ENCODE peak calls at places on chromosomes 3 and 15, in five cellular contexts. One of them, this sample, is unnamed.

GRCh38 chr15:67154249-67154648 is 88.8 kb downstream of the SMAD3 start:
- DNase-seq in CD8-positive, alpha-beta memory T cell: no peak
- DNase-seq in uterus: no peak
- DNase-seq in DND-41: no peak
- DNase-seq in breast epithelium: no peak
- DNase-seq in this sample: no peak

GRCh38 chr15:68617777-68618176 is 39.0 kb downstream of the CORO2B start:
- DNase-seq in uterus: no peak
- DNase-seq in CD8-positive, alpha-beta memory T cell: no peak
- DNase-seq in breast epithelium: no peak
- DNase-seq in DND-41: no peak
- DNase-seq in this sample: no peak

GRCh38 chr3:118666-119065 is 77.9 kb upstream of the CHL1 start:
- DNase-seq in CD8-positive, alpha-beta memory T cell: no peak
- DNase-seq in breast epithelium: no peak
- DNase-seq in uterus: no peak
- DNase-seq in DND-41: no peak
- DNase-seq in this sample: no peak

GRCh38 chr3:146382386-146382785 is 87.0 kb downstream of the PLSCR2 start:
- DNase-seq in DND-41: no peak
- DNase-seq in CD8-positive, alpha-beta memory T cell: no peak
- DNase-seq in uterus: no peak
- DNase-seq in breast epithelium: no peak
- DNase-seq in this sample: no peak

GRCh38 chr3:7585052-7585451 is 724.1 kb downstream of the GRM7 start:
- DNase-seq in CD8-positive, alpha-beta memory T cell: no peak
- DNase-seq in uterus: no peak
- DNase-seq in DND-41: no peak
- DNase-seq in breast epithelium: no peak
- DNase-seq in this sample: no peak

GRCh38 chr15:66789029-66790025 is 87.3 kb downstream of the SMAD6 start:
- DNase-seq in CD8-positive, alpha-beta memory T cell: no peak
- DNase-seq in breast epithelium: no peak
- DNase-seq in DND-41: peak; percentile 37
- DNase-seq in uterus: peak; percentile 56
- DNase-seq in this sample: no peak

GRCh38 chr3:127035672-127036071 is 52.8 kb downstream of the PLXNA1 start:
- DNase-seq in breast epithelium: no peak
- DNase-seq in uterus: peak; percentile 38
- DNase-seq in DND-41: no peak
- DNase-seq in CD8-positive, alpha-beta memory T cell: no peak
- DNase-seq in this sample: peak; percentile 36

GRCh38 chr15:51757463-51757862 is 6.1 kb downstream of the TMOD2 start:
- DNase-seq in breast epithelium: no peak
- DNase-seq in CD8-positive, alpha-beta memory T cell: no peak
- DNase-seq in uterus: no peak
- DNase-seq in DND-41: no peak
- DNase-seq in this sample: no peak

GRCh38 chr15:74417230-74417629 is 16.5 kb downstream of the SEMA7A start:
- DNase-seq in DND-41: no peak
- DNase-seq in CD8-positive, alpha-beta memory T cell: no peak
- DNase-seq in breast epithelium: no peak
- DNase-seq in uterus: no peak
- DNase-seq in this sample: no peak

GRCh38 chr15:74415966-74416916 is 17.5 kb downstream of the SEMA7A start:
- DNase-seq in DND-41: no peak
- DNase-seq in breast epithelium: no peak
- DNase-seq in uterus: no peak
- DNase-seq in CD8-positive, alpha-beta memory T cell: no peak
- DNase-seq in this sample: no peak

GRCh38 chr15:74419432-74419831 is 14.3 kb downstream of the SEMA7A start:
- DNase-seq in DND-41: no peak
- DNase-seq in breast epithelium: no peak
- DNase-seq in uterus: no peak
- DNase-seq in CD8-positive, alpha-beta memory T cell: no peak
- DNase-seq in this sample: no peak

GRCh38 chr15:74418575-74419338 is 15.0 kb downstream of the SEMA7A start:
- DNase-seq in uterus: no peak
- DNase-seq in breast epithelium: no peak
- DNase-seq in CD8-positive, alpha-beta memory T cell: no peak
- DNase-seq in DND-41: no peak
- DNase-seq in this sample: no peak

DNA sequence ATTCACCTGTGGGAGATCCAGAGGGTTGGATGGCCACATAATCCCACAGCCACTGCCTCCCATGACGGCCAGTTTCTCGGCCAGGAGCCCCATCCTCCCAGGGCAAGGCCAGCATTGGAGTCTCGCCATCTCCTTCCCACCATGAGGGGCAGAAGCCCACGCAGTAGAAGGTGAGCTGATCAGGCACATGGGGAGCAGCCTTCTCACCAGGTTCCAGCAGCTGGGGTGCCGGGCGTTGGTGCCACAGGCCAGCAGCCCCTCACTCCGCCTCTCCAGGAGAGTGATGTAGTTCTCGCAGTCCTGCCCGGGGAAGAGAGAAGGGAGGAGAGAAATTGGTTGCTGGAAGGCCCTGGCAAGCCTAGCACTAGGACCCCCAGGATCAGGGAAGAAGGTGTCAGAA is 16.1 kb downstream of the SEMA7A start:
- DNase-seq in breast epithelium: no peak
- DNase-seq in uterus: no peak
- DNase-seq in CD8-positive, alpha-beta memory T cell: no peak
- DNase-seq in DND-41: no peak
- DNase-seq in this sample: no peak
- H3K4me1 ChIP-seq in breast epithelium: peaks cover 10% of the 10 kb centered on the region
- H3K4me1 ChIP-seq in uterus: peaks cover 4% of the 10 kb centered on the region
- H3K4me1 ChIP-seq in CD8-positive, alpha-beta memory T cell: peaks cover 17% of the 10 kb centered on the region
- H3K4me1 ChIP-seq in DND-41: peaks cover 17% of the 10 kb centered on the region
- H3K4me1 ChIP-seq in this sample: peaks cover 4% of the 10 kb centered on the region

GRCh38 chr3:45012577-45012976 is 13.5 kb upstream of the CLEC3B start:
- DNase-seq in CD8-positive, alpha-beta memory T cell: no peak
- DNase-seq in uterus: no peak
- DNase-seq in DND-41: no peak
- DNase-seq in breast epithelium: no peak
- DNase-seq in this sample: no peak
- H3K27ac ChIP-seq in CD8-positive, alpha-beta memory T cell: no peak overlapping the region
- H3K27ac ChIP-seq in uterus: peak overlapping the region; percentile 91
- H3K27ac ChIP-seq in DND-41: no peak overlapping the region
- H3K27ac ChIP-seq in breast epithelium: peak overlapping the region; percentile 84
- H3K27ac ChIP-seq in this sample: peak overlapping the region; percentile 90

DNA sequence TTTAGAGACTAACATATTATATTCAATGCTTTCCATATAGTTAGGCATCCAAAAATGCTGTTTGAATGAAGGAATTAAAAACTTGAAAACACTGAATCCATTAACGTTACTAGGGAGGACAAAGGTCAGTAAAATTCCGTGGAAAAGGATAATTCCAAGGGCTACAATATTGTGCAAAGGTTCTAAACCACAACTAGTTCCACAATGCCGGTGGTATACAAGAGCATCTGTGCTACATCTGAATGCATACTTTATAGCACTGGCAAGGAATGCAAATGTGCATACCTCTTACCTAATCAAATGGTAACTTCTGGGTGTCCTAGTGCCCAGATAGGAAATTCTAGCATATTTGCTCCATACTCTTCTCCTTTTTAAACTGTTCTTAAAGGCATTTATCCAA is 2.2 kb downstream of the ICE2 start:
- DNase-seq in DND-41: no peak
- DNase-seq in breast epithelium: no peak
- DNase-seq in CD8-positive, alpha-beta memory T cell: no peak
- DNase-seq in uterus: no peak
- DNase-seq in this sample: no peak
- H3K4me3 ChIP-seq in DND-41: peak overlapping the region; percentile 92
- H3K4me3 ChIP-seq in breast epithelium: no peak overlapping the region
- H3K4me3 ChIP-seq in CD8-positive, alpha-beta memory T cell: no peak overlapping the region
- H3K4me3 ChIP-seq in uterus: no peak overlapping the region
- H3K4me3 ChIP-seq in this sample: peak overlapping the region; percentile 23

GRCh38 chr3:172067837-172068440 is 28.6 kb downstream of the FNDC3B start:
- DNase-seq in uterus: no peak
- DNase-seq in breast epithelium: no peak
- DNase-seq in DND-41: no peak
- DNase-seq in CD8-positive, alpha-beta memory T cell: no peak
- DNase-seq in this sample: no peak

GRCh38 chr3:172070799-172071198 is 31.4 kb downstream of the FNDC3B start:
- DNase-seq in uterus: no peak
- DNase-seq in DND-41: no peak
- DNase-seq in CD8-positive, alpha-beta memory T cell: no peak
- DNase-seq in breast epithelium: no peak
- DNase-seq in this sample: no peak

GRCh38 chr3:172070269-172070668 is 30.9 kb downstream of the FNDC3B start:
- DNase-seq in uterus: no peak
- DNase-seq in CD8-positive, alpha-beta memory T cell: no peak
- DNase-seq in breast epithelium: no peak
- DNase-seq in DND-41: no peak
- DNase-seq in this sample: no peak

GRCh38 chr3:172068977-172069376 is 29.6 kb downstream of the FNDC3B start:
- DNase-seq in DND-41: no peak
- DNase-seq in uterus: no peak
- DNase-seq in CD8-positive, alpha-beta memory T cell: no peak
- DNase-seq in breast epithelium: no peak
- DNase-seq in this sample: no peak

DNA sequence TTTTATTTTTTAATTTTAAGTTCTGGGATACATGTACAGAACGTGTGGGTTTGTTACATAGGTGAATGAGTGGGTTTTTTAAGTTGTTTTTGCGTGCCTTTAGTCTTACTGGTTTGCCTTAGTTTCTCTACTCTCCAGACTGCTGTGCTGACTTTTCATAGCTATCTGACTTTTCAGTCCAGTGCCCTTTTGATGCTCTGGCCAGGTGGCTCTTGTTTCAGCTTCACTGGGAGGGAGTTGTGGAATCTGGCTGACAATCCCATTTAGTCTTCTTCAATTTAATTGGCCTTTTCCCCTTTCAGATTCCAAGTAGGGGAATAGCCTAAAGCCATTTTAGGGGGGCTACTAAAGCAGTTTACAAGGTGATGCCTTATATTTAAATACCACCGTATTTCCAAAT is 30.1 kb downstream of the FNDC3B start:
- DNase-seq in DND-41: no peak
- DNase-seq in CD8-positive, alpha-beta memory T cell: no peak
- DNase-seq in uterus: peak; percentile 32
- DNase-seq in breast epithelium: no peak
- DNase-seq in this sample: no peak
- H3K4me1 ChIP-seq in DND-41: no peaks in the 10 kb centered on the region
- H3K4me1 ChIP-seq in CD8-positive, alpha-beta memory T cell: peaks cover 20% of the 10 kb centered on the region
- H3K4me1 ChIP-seq in uterus: peaks cover 13% of the 10 kb centered on the region
- H3K4me1 ChIP-seq in breast epithelium: no peaks in the 10 kb centered on the region
- H3K4me1 ChIP-seq in this sample: peaks cover 87% of the 10 kb centered on the region

DNA sequence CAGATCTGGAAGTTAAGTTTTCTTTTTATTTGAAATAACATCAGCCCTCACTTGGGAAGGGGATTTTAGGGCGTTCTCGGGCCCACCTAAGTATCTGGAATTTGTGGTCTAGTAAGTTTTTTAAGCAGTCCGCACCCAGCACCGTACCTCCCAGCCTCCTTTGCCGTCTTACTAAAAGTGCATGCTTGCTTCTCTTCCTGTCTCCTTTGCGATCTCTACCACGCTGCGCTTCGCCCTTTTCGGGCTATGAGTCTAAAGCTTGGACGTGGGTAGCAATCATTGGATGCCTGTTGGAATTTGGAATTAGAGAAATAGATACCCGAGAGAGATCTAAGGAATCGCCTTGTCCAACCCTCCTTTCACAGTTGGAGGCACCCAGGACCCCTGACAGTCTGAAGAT is 1.1 kb downstream of the THSD4 start:
- DNase-seq in uterus: no peak
- DNase-seq in CD8-positive, alpha-beta memory T cell: no peak
- DNase-seq in breast epithelium: no peak
- DNase-seq in DND-41: no peak
- DNase-seq in this sample: no peak
- H3K27ac ChIP-seq in uterus: peak overlapping the region; percentile 90
- H3K27ac ChIP-seq in CD8-positive, alpha-beta memory T cell: no peak overlapping the region
- H3K27ac ChIP-seq in breast epithelium: peak overlapping the region; percentile 9
- H3K27ac ChIP-seq in DND-41: no peak overlapping the region
- H3K27ac ChIP-seq in this sample: peak overlapping the region; percentile 88